ENCODE peak calls at places on chromosomes 7 and 10, in six cellular contexts. L is H1, C is K562, Y is GM12878, O is HepG2, X is SK-N-SH. W is an unnamed sample.

GRCh38 chr10:74189999-74190421 is 39.0 kb downstream of the ADK start:
- DNase-seq in L (no peak), C (no peak), Y (peak; percentile 49), O (peak; percentile 69), X (no peak), W (peak; percentile 61)

GRCh38 chr10:125144693-125145623 is 15.4 kb downstream of the CTBP2 start:
- DNase-seq in L (peak; percentile 71), C (peak; percentile 72), Y (no peak), O (no peak), X (peak; percentile 60), W (peak; percentile 78)

GRCh38 chr10:79159785-79160184 is 91.0 kb downstream of the ZMIZ1 start:
- DNase-seq in L (no peak), C (no peak), Y (no peak), O (no peak), X (peak; percentile 87), W (no peak)

GRCh38 chr7:116785851-116786250 is 76.5 kb upstream of the CAPZA2 start:
- DNase-seq in L (no peak), C (no peak), Y (no peak), O (no peak), X (no peak), W (no peak)

GRCh38 chr10:102410427-102411073 is 8.0 kb downstream of the PSD start:
- DNase-seq in L (peak; percentile 70), C (no peak), Y (no peak), O (no peak), X (peak; percentile 27), W (no peak)

GRCh38 chr10:96747734-96748550 is 27.6 kb upstream of the PIK3AP1 start:
- DNase-seq in L (no peak), C (no peak), Y (peak; percentile 97), O (peak; percentile 16), X (no peak), W (no peak)

GRCh38 chr7:2009541-2010001 is 223.2 kb downstream of the MAD1L1 start:
- DNase-seq in L (no peak), C (no peak), Y (no peak), O (no peak), X (peak; percentile 86), W (no peak)

GRCh38 chr10:7915923-7916322 is 97.6 kb downstream of the TAF3 start:
- DNase-seq in L (no peak), C (no peak), Y (no peak), O (no peak), X (no peak), W (no peak)

GRCh38 chr10:88150338-88150737 is 286.9 kb downstream of the PTEN start:
- DNase-seq in L (no peak), C (no peak), Y (no peak), O (no peak), X (no peak), W (peak; percentile 74)

GRCh38 chr10:17387861-17388503 is 66.4 kb downstream of the ST8SIA6 start:
- DNase-seq in L (no peak), C (no peak), Y (no peak), O (peak; percentile 31), X (peak; percentile 27), W (no peak)
- TF ChIP-seq CHD2 in L (no peak), C (no peak), Y (no peak), O (no peak), X (no peak), W (no peak)

GRCh38 chr10:131736321-131736980 is 164.4 kb upstream of the PPP2R2D start:
- DNase-seq in L (no peak), C (no peak), Y (no peak), O (no peak), X (peak; percentile 12), W (no peak)
- TF ChIP-seq RAD21 in L (no peak), C (no peak), Y (no peak), O (no peak), X (no peak), W (no peak)

GRCh38 chr7:4683043-4683883 is 1.2 kb downstream of the FOXK1 start:
- DNase-seq in L (no peak), C (peak; percentile 70), Y (no peak), O (no peak), X (peak; percentile 62), W (no peak)
- TF ChIP-seq CHD2 in L (no peak), C (no peak), Y (no peak), O (no peak), X (no peak), W (no peak)

DNA sequence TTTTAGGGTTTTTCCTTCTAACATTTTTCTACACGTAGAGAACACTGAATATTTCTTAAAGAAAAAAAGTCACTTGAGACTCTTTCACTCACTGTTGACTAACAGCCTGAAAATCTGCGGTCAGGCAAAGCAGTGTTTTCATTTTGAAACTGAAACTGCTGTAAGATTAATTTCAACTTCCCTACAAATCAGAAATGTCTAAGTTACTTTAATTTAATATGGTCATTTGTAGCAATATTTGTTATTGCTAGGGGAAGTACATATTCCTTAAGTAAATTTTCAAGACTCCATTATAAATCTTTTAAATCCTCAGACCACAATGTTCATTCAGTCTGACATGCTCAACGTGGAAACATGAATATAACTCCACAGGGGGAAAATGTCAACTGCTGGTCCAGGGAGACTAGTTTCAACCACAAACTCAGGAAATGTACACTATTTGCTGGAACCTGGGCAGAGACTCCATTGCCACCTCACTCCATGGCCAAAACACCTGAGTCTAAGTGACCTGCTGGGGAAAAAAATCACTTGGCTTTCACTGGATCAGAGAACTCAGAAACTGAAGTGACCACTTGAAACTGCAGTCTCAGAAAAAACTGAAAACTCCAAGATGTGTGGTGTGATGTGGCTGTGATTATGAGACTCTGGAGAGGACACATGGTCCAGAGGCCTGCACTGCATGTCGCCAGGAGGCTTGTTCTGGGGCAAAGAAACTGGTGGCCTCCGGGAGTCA is 161.2 kb downstream of the TAX1BP1 start:
- DNase-seq in L (no peak), C (no peak), Y (peak; percentile 55), O (no peak), X (no peak), W (no peak)
- TF ChIP-seq RAD21 in L (no peak), C (no peak), Y (no peak), O (no peak), X (no peak), W (no peak)